ENCODE peak calls at places on chromosomes 6 and 20, in five cellular contexts. N is WTC11, P is K562, W is H1, I is HepG2. Y is an unnamed sample.
A peak's percentile ranks its signal among the peaks of the same experiment; 100 is the strongest.

GRCh38 chr20:37758332-37758731 is 64.5 kb downstream of the CTNNBL1 start:
- DNase-seq in N (peak; percentile 70), P (peak; percentile 23), W (peak; percentile 66), I (peak; percentile 24), Y (peak; percentile 8)

GRCh38 chr6:169996652-169997051 is 245.2 kb downstream of the ERMARD start:
- DNase-seq in N (no peak), P (no peak), W (no peak), I (no peak), Y (no peak)

GRCh38 chr6:115004204-115004603 is 661.4 kb upstream of the HS3ST5 start:
- DNase-seq in N (no peak), P (no peak), W (no peak), I (no peak), Y (no peak)

GRCh38 chr20:18304618-18305017 is 16.3 kb downstream of the ZNF133 start:
- DNase-seq in N (no peak), P (peak; percentile 7), W (no peak), I (no peak), Y (peak; percentile 24)

GRCh38 chr6:79869600-79870084 is 77.7 kb downstream of the ELOVL4 start:
- DNase-seq in N (peak; percentile 87), P (peak; percentile 90), W (peak; percentile 92), I (peak; percentile 53), Y (peak; percentile 52)

GRCh38 chr6:32529697-32530429 is at the start of gene HLA-DRB5:
- DNase-seq in N (no peak), P (no peak), W (no peak), I (no peak), Y (no peak)

GRCh38 chr6:143376861-143377260 is 73.6 kb downstream of the ADAT2 start:
- DNase-seq in N (no peak), P (no peak), W (no peak), I (no peak), Y (no peak)

GRCh38 chr6:118735320-118735719 is 83.9 kb upstream of the CEP85L start:
- DNase-seq in N (peak; percentile 44), P (peak; percentile 50), W (peak; percentile 62), I (peak; percentile 12), Y (no peak)

GRCh38 chr20:38286586-38287502 is 17.1 kb upstream of the BPI start:
- DNase-seq in N (no peak), P (no peak), W (no peak), I (peak; percentile 38), Y (no peak)

GRCh38 chr6:85670573-85670972 is 27.9 kb upstream of the SYNCRIP start:
- DNase-seq in N (no peak), P (peak; percentile 41), W (no peak), I (no peak), Y (no peak)

GRCh38 chr6:7166410-7167293 is 58.9 kb downstream of the RREB1 start:
- DNase-seq in N (no peak), P (peak; percentile 93), W (no peak), I (no peak), Y (no peak)

GRCh38 chr6:34237722-34238506 is 1.2 kb downstream of the HMGA1 start:
- DNase-seq in N (peak; percentile 54), P (peak; percentile 91), W (peak; percentile 63), I (peak; percentile 59), Y (peak; percentile 62)

GRCh38 chr20:50189681-50190250 is 864 bp upstream of the CEBPB start:
- DNase-seq in N (peak; percentile 87), P (peak; percentile 41), W (no peak), I (peak; percentile 79), Y (no peak)

GRCh38 chr20:22379472-22379871 is 204.9 kb downstream of the FOXA2 start:
- DNase-seq in N (no peak), P (peak; percentile 45), W (no peak), I (no peak), Y (no peak)

GRCh38 chr6:112269165-112269564 is 14.8 kb upstream of the LAMA4 start:
- DNase-seq in N (no peak), P (no peak), W (no peak), I (no peak), Y (no peak)

GRCh38 chr6:10555625-10556309 is 34.6 kb downstream of the GCNT2 start:
- DNase-seq in N (peak; percentile 67), P (no peak), W (peak; percentile 70), I (no peak), Y (no peak)

GRCh38 chr6:134908906-134909516 is 40.9 kb downstream of the ALDH8A1 start:
- DNase-seq in N (no peak), P (peak; percentile 51), W (no peak), I (peak; percentile 7), Y (peak; percentile 84)

GRCh38 chr6:126657556-126658129 is 317.7 kb downstream of the CENPW start:
- DNase-seq in N (no peak), P (no peak), W (no peak), I (peak; percentile 20), Y (peak; percentile 48)

GRCh38 chr6:7262037-7262461 is 51.0 kb downstream of the SSR1 start:
- DNase-seq in N (peak; percentile 86), P (peak; percentile 34), W (peak; percentile 86), I (no peak), Y (peak; percentile 50)

GRCh38 chr6:98787961-98788360 is 46.4 kb upstream of the POU3F2 start:
- DNase-seq in N (peak; percentile 49), P (no peak), W (peak; percentile 57), I (no peak), Y (no peak)

GRCh38 chr6:163985710-163986109 is 571.2 kb downstream of the QKI start:
- DNase-seq in N (no peak), P (no peak), W (no peak), I (no peak), Y (no peak)

GRCh38 chr20:8116067-8116811 is 15.8 kb upstream of the PLCB1 start:
- DNase-seq in N (no peak), P (no peak), W (no peak), I (peak; percentile 30), Y (no peak)

GRCh38 chr6:125114248-125114858 is 39.2 kb upstream of the TPD52L1 start:
- DNase-seq in N (peak; percentile 42), P (peak; percentile 78), W (no peak), I (peak; percentile 43), Y (peak; percentile 15)

GRCh38 chr20:49892260-49893216 is 22.8 kb downstream of the SPATA2 start:
- DNase-seq in N (no peak), P (peak; percentile 55), W (no peak), I (no peak), Y (no peak)

GRCh38 chr6:167034056-167034455 is 34.9 kb downstream of the CEP43 start:
- DNase-seq in N (no peak), P (no peak), W (no peak), I (no peak), Y (no peak)

GRCh38 chr20:44354979-44355502 is 458 bp upstream of the HNF4A start:
- DNase-seq in N (no peak), P (no peak), W (no peak), I (peak; percentile 79), Y (peak; percentile 65)

GRCh38 chr6:169542491-169542890 is 159.3 kb downstream of the WDR27 start:
- DNase-seq in N (no peak), P (no peak), W (no peak), I (no peak), Y (no peak)

GRCh38 chr20:1267161-1267560 is 1.1 kb downstream of the SNPH start:
- DNase-seq in N (peak; percentile 25), P (no peak), W (peak; percentile 58), I (no peak), Y (no peak)

GRCh38 chr6:54135665-54136370 is 24.6 kb downstream of the MLIP start:
- DNase-seq in N (no peak), P (no peak), W (no peak), I (peak; percentile 74), Y (peak; percentile 45)

GRCh38 chr6:3403244-3404154 is 53.4 kb downstream of the SLC22A23 start:
- DNase-seq in N (no peak), P (no peak), W (no peak), I (peak; percentile 99), Y (peak; percentile 29)

GRCh38 chr20:63642518-63643247 is 10.5 kb downstream of the STMN3 start:
- DNase-seq in N (peak; percentile 44), P (no peak), W (peak; percentile 67), I (no peak), Y (no peak)

DNA sequence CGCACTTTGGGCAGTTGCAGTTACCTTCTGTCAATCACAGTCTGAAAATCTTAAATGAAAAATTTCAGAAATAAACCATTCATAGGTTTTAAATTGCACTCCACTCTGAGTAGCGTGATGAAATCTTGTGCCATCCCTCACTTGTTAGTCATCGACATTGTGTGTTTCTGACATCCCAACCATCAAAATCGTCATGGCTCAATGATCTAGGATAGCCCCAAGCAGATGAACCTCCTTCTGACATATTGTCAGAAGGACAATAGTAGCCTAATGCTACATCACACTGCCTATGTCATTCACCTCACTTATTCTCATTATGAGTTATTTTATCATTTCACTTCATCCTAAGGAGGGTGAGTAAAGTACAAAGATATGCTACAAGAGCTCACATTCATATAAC is 284.8 kb downstream of the PTPRK start:
- DNase-seq in N (no peak), P (no peak), W (no peak), I (no peak), Y (no peak)
- TF ChIP-seq JUN in N (no peak), P (no peak), W (no peak), I (no peak), Y (no peak)

GRCh38 chr6:121934461-121934860 is 465.0 kb upstream of the HSF2 start:
- DNase-seq in N (no peak), P (no peak), W (no peak), I (no peak), Y (no peak)

GRCh38 chr6:121932071-121933009 is 467.1 kb upstream of the HSF2 start:
- DNase-seq in N (peak; percentile 69), P (no peak), W (peak; percentile 49), I (peak; percentile 10), Y (peak; percentile 17)
- TF ChIP-seq JUN in N (no peak), P (no peak), W (no peak), I (no peak), Y (no peak)

GRCh38 chr6:86942761-86943526 is 5.6 kb downstream of the HTR1E start:
- DNase-seq in N (no peak), P (no peak), W (no peak), I (no peak), Y (no peak)

GRCh38 chr6:86938814-86939213 is 1.5 kb downstream of the HTR1E start:
- DNase-seq in N (no peak), P (no peak), W (no peak), I (no peak), Y (no peak)

GRCh38 chr6:86949776-86950175 is 12.4 kb downstream of the HTR1E start:
- DNase-seq in N (no peak), P (no peak), W (no peak), I (no peak), Y (no peak)

GRCh38 chr6:86943819-86944407 is 6.6 kb downstream of the HTR1E start:
- DNase-seq in N (no peak), P (no peak), W (no peak), I (no peak), Y (no peak)
- TF ChIP-seq JUN in N (no peak), P (no peak), W (no peak), I (no peak), Y (no peak)

GRCh38 chr6:158410784-158411183 is 98.5 kb downstream of the TULP4 start:
- DNase-seq in N (no peak), P (no peak), W (no peak), I (no peak), Y (no peak)

GRCh38 chr6:158411998-158412397 is 99.7 kb downstream of the TULP4 start:
- DNase-seq in N (no peak), P (no peak), W (no peak), I (no peak), Y (no peak)

GRCh38 chr6:158408013-158408412 is 95.7 kb downstream of the TULP4 start:
- DNase-seq in N (no peak), P (no peak), W (no peak), I (no peak), Y (no peak)

GRCh38 chr6:158408552-158409130 is 96.4 kb downstream of the TULP4 start:
- DNase-seq in N (no peak), P (peak; percentile 15), W (no peak), I (no peak), Y (no peak)

GRCh38 chr6:158409451-158409850 is 97.2 kb downstream of the TULP4 start:
- DNase-seq in N (no peak), P (peak; percentile 56), W (no peak), I (no peak), Y (no peak)
- TF ChIP-seq JUN in N (no peak), P (no peak), W (no peak), I (no peak), Y (no peak)

Y was measured in A549.